ENCODE peak calls at places on chromosomes 3 and 15, in nine cellular contexts. P is fibroblast of the aortic adventitia; F is CD8-positive, alpha-beta memory T cell; C is mesendoderm; V is esophagus muscularis mucosa; J is upper lobe of right lung; E is colonic mucosa; U is CD8-positive, alpha-beta T cell; K is aorta. R is an unnamed sample.

GRCh38 chr15:85379403-85380131 is 836 bp upstream of the AKAP13 start:
- DNase-seq in J (no peak), V (no peak), K (no peak), E (peak; percentile 57), U (no peak), P (peak; percentile 36), C (no peak), F (peak; percentile 51), R (no peak)

GRCh38 chr3:182364723-182365650 is 428.3 kb upstream of the ATP11B start:
- DNase-seq in J (no peak), K (no peak), P (no peak), V (no peak), U (no peak), F (no peak), C (no peak), E (no peak), R (no peak)

GRCh38 chr3:16290007-16290826 is 25.2 kb downstream of the OXNAD1 start:
- DNase-seq in P (peak; percentile 78), C (peak; percentile 44), V (no peak), U (no peak), J (no peak), K (no peak), F (peak; percentile 38), E (peak; percentile 65), R (peak; percentile 64)

GRCh38 chr3:63576826-63577225 is 75.6 kb upstream of the SNTN start:
- DNase-seq in C (peak; percentile 75), U (no peak), J (no peak), V (no peak), F (no peak), K (no peak), E (peak; percentile 34), P (no peak), R (no peak)

GRCh38 chr15:25795061-25795460 is 68.1 kb downstream of the ATP10A start:
- DNase-seq in U (no peak), C (no peak), V (no peak), F (no peak), J (peak; percentile 33), K (no peak), P (no peak), E (peak; percentile 14), R (no peak)

GRCh38 chr15:50128266-50128665 is 9.2 kb upstream of the ATP8B4 start:
- DNase-seq in E (peak; percentile 44), U (no peak), C (peak; percentile 34), V (no peak), J (no peak), F (no peak), P (no peak), K (peak; percentile 76), R (no peak)

GRCh38 chr15:78007965-78008886 is 69.3 kb downstream of the TBC1D2B start:
- DNase-seq in F (no peak), U (no peak), J (peak; percentile 82), C (no peak), K (peak; percentile 91), V (no peak), E (peak; percentile 67), P (peak; percentile 85), R (peak; percentile 85)

GRCh38 chr15:55344206-55344605 is 25.2 kb downstream of the PIGB start:
- DNase-seq in P (no peak), K (no peak), F (no peak), E (no peak), J (no peak), V (no peak), U (no peak), C (peak; percentile 91), R (no peak)

GRCh38 chr3:179081885-179082284 is 10.3 kb upstream of the ZMAT3 start:
- DNase-seq in C (peak; percentile 8), P (no peak), V (no peak), U (no peak), F (no peak), K (no peak), J (no peak), E (no peak), R (no peak)

GRCh38 chr3:45011756-45012441 is 14.2 kb upstream of the CLEC3B start:
- DNase-seq in V (no peak), E (no peak), F (no peak), J (peak; percentile 67), C (peak; percentile 91), U (no peak), K (peak; percentile 88), P (peak; percentile 96), R (peak; percentile 97)

GRCh38 chr15:43212299-43212698 is 8.5 kb downstream of the EPB42 start:
- DNase-seq in P (no peak), K (no peak), J (no peak), U (no peak), F (no peak), V (no peak), E (no peak), C (no peak), R (no peak)

GRCh38 chr15:33722005-33722672 is 246.2 kb upstream of the CHRM5 start:
- DNase-seq in V (no peak), P (peak; percentile 38), F (no peak), E (no peak), U (no peak), K (no peak), J (no peak), C (no peak), R (peak; percentile 95)

GRCh38 chr15:45449878-45450277 is 71.5 kb upstream of the GATM start:
- DNase-seq in C (no peak), K (no peak), P (no peak), V (no peak), F (no peak), J (peak; percentile 89), E (peak; percentile 92), U (no peak), R (no peak)

GRCh38 chr3:139120336-139120971 is 75.8 kb upstream of the PRR23C start:
- DNase-seq in P (peak; percentile 43), K (no peak), F (no peak), E (peak; percentile 19), C (peak; percentile 67), J (no peak), U (peak; percentile 37), V (peak; percentile 91), R (peak; percentile 99)

GRCh38 chr3:69499899-69500316 is 114.0 kb upstream of the FRMD4B start:
- DNase-seq in U (no peak), C (no peak), V (no peak), P (peak; percentile 44), K (peak; percentile 75), F (no peak), E (peak; percentile 18), J (peak; percentile 72), R (peak; percentile 85)

DNA sequence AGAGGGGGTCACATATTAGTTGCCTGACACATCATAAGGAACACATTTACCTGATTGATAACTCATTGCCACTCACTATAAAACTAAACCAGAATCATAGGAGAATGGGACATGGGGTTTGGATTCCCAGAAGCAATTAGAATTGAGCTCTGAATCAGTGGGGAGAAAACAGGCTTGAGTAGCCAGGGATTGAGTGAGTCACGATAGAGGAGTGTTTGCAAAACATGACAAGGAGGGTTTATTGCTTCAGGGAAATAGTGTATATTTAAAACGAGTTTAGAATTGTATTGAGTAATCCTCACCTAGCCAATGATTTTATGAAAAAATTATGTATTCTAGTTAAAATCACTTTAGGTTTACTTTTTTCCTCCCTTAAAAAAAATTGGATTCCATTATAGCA is 101.2 kb upstream of the THRB start:
- DNase-seq in C (no peak), V (no peak), J (no peak), F (no peak), E (no peak), K (no peak), P (peak; percentile 11), U (no peak), R (peak; percentile 80)
- H3K4me3 ChIP-seq in C (no peak overlapping the region), V (no peak overlapping the region), J (no peak overlapping the region), F (no peak overlapping the region), E (no peak overlapping the region), K (no peak overlapping the region), P (no peak overlapping the region), U (no peak overlapping the region), R (no peak overlapping the region)

DNA sequence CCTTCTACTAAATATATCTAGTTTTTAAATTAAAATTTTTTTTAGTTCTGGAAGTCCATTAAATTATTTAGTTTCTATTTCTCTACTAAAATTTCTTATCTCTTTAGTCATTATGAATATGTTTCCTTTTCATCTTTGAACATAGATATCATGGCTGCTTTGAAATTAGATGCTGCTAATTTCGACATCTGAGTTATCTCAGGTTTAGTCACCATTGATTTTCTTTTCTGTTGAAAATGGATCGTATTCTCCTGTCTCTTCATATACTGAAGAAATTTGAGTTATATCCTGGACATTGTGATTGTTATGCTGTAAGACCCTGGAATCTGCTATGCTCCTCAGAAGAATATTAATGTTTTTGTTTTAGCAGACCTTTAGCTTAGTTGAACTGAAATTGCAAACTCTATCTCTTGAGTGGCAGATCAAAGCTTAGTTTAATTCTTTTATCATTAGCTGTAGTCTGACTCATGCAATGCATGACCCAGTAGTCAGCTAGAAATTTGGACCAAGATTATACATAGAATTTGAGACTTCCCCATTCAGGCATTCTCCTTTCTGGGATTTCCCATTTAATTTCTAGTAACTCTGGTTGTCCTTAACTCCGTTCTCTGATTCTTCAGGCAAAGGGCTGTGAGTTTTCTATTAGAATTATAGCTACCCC is 439.8 kb upstream of the IL12A start:
- DNase-seq in C (no peak), J (no peak), V (no peak), U (no peak), F (no peak), E (no peak), P (peak; percentile 73), K (no peak), R (peak; percentile 59)
- H3K4me3 ChIP-seq in C (no peak overlapping the region), J (no peak overlapping the region), V (no peak overlapping the region), U (no peak overlapping the region), F (no peak overlapping the region), E (no peak overlapping the region), P (no peak overlapping the region), K (no peak overlapping the region), R (no peak overlapping the region)

GRCh38 chr3:112043621-112044201 is 9.2 kb downstream of the TMPRSS7 start:
- DNase-seq in E (peak; percentile 43), V (no peak), K (no peak), C (peak; percentile 67), U (peak; percentile 61), J (no peak), F (peak; percentile 22), P (peak; percentile 82), R (peak; percentile 78)
- H3K4me3 ChIP-seq in E (no peak overlapping the region), V (no peak overlapping the region), K (peak overlapping the region; percentile 21), C (no peak overlapping the region), U (no peak overlapping the region), J (no peak overlapping the region), F (no peak overlapping the region), P (no peak overlapping the region), R (no peak overlapping the region)

GRCh38 chr3:66588340-66588847 is 87.6 kb upstream of the LRIG1 start:
- DNase-seq in U (no peak), E (no peak), J (no peak), V (no peak), K (no peak), F (no peak), P (peak; percentile 30), C (no peak), R (peak; percentile 66)

GRCh38 chr3:66597316-66597863 is 96.6 kb upstream of the LRIG1 start:
- DNase-seq in J (no peak), E (no peak), C (peak; percentile 36), U (no peak), V (no peak), P (no peak), F (no peak), K (no peak), R (no peak)

GRCh38 chr3:66592061-66592875 is 91.4 kb upstream of the LRIG1 start:
- DNase-seq in E (no peak), P (peak; percentile 49), U (no peak), F (no peak), V (no peak), K (no peak), J (no peak), C (peak; percentile 42), R (no peak)

GRCh38 chr3:66593978-66594377 is 93.2 kb upstream of the LRIG1 start:
- DNase-seq in V (no peak), P (peak; percentile 89), J (no peak), K (no peak), U (no peak), F (no peak), E (no peak), C (peak; percentile 7), R (peak; percentile 86)

GRCh38 chr3:66592927-66593625 is 92.3 kb upstream of the LRIG1 start:
- DNase-seq in K (no peak), J (no peak), E (no peak), P (peak; percentile 38), U (no peak), F (no peak), C (peak; percentile 72), V (no peak), R (peak; percentile 20)
- H3K4me3 ChIP-seq in K (peak overlapping the region; percentile 4), J (no peak overlapping the region), E (no peak overlapping the region), P (no peak overlapping the region), U (no peak overlapping the region), F (no peak overlapping the region), C (no peak overlapping the region), V (peak overlapping the region; percentile 14), R (no peak overlapping the region)

R was measured in fibroblast of mammary gland.